ENCODE peak calls at places on chromosomes 5 and 9, in five cellular contexts. R, V, C, Z and G are unnamed samples. For H3K4me1, the result is how much of the 10 kb centered on the place peaks cover.

GRCh38 chr5:135242496-135243193 is 156.4 kb downstream of the MACROH2A1 start:
- DNase-seq in V (no peak), Z (peak), C (no peak), R (no peak), G (no peak)

GRCh38 chr5:120386981-120387380 is 77.1 kb upstream of the PRR16 start:
- DNase-seq in C (no peak), Z (no peak), V (no peak), R (no peak), G (no peak)

GRCh38 chr5:83026930-83027687 is 50.1 kb downstream of the TMEM167A start:
- DNase-seq in Z (peak), V (peak), C (no peak), R (no peak), G (no peak)

GRCh38 chr5:73233461-73234151 is 60.6 kb downstream of the TMEM174 start:
- DNase-seq in Z (peak), R (no peak), C (no peak), V (peak), G (no peak)

GRCh38 chr5:128271071-128271470 is 187.5 kb downstream of the SLC12A2 start:
- DNase-seq in R (no peak), Z (no peak), C (no peak), V (no peak), G (no peak)

GRCh38 chr5:19608434-19608833 is 379.6 kb downstream of the CDH18 start:
- DNase-seq in V (no peak), C (peak), R (peak), Z (peak), G (no peak)

GRCh38 chr5:31470608-31471007 is 61.3 kb downstream of the DROSHA start:
- DNase-seq in V (peak), C (no peak), R (peak), Z (peak), G (peak)

GRCh38 chr9:115042781-115043509 is 75.0 kb downstream of the TNC start:
- DNase-seq in Z (no peak), R (no peak), V (no peak), C (no peak), G (peak)

GRCh38 chr5:80686757-80687156 is 32.0 kb upstream of the DHFR start:
- DNase-seq in Z (peak), V (peak), C (peak), R (peak), G (peak)

GRCh38 chr9:127309715-127310114 is 45.1 kb downstream of the GARNL3 start:
- DNase-seq in R (no peak), V (no peak), C (no peak), Z (no peak), G (no peak)
- H3K27ac ChIP-seq in R (no peak), V (no peak), C (no peak), Z (no peak), G (no peak)

GRCh38 chr5:162550236-162550635 is 482.7 kb downstream of the GABRG2 start:
- DNase-seq in R (no peak), Z (no peak), C (no peak), V (no peak), G (no peak)
- H3K4me1 ChIP-seq in R (under half), Z (under half), C (under half), V (under half), G (under half)

GRCh38 chr5:56155085-56155484 is 78.0 kb downstream of the ANKRD55 start:
- DNase-seq in R (no peak), C (no peak), Z (peak), V (no peak), G (peak)
- H3K27ac ChIP-seq in R (no peak), C (peak), Z (no peak), V (no peak), G (no peak)

GRCh38 chr5:6717687-6718086 is 4.5 kb downstream of the TENT4A start:
- DNase-seq in V (no peak), R (no peak), C (no peak), Z (no peak), G (no peak)
- H3K4me1 ChIP-seq in V (under half), R (under half), C (under half), Z (under half), G (under half)

GRCh38 chr5:75235711-75236110 is 967 bp downstream of the ANKRD31 start:
- DNase-seq in R (no peak), V (no peak), C (no peak), Z (no peak), G (no peak)

GRCh38 chr5:75239681-75240080 is 3.0 kb upstream of the ANKRD31 start:
- DNase-seq in R (no peak), Z (no peak), V (no peak), C (no peak), G (no peak)

GRCh38 chr5:75234251-75234650 is 2.4 kb downstream of the ANKRD31 start:
- DNase-seq in V (no peak), C (no peak), Z (no peak), R (no peak), G (no peak)

GRCh38 chr5:75242067-75242466 is 5.4 kb upstream of the ANKRD31 start:
- DNase-seq in R (no peak), Z (no peak), C (no peak), V (no peak), G (no peak)

GRCh38 chr5:75236322-75237316 is at the start of gene ANKRD31:
- DNase-seq in V (peak), R (peak), Z (peak), C (peak), G (peak)
- H3K27ac ChIP-seq in V (no peak), R (no peak), Z (peak), C (peak), G (no peak)

GRCh38 chr5:13624283-13625074 is 320.0 kb downstream of the DNAH5 start:
- DNase-seq in R (no peak), V (no peak), C (no peak), Z (no peak), G (no peak)
- H3K4me1 ChIP-seq in R (under half), V (under half), C (under half), Z (under half), G (under half)

GRCh38 chr5:6461793-6462650 is 13.4 kb downstream of the UBE2QL1 start:
- DNase-seq in R (no peak), Z (no peak), C (no peak), V (no peak), G (no peak)

GRCh38 chr5:6466975-6467567 is 18.4 kb downstream of the UBE2QL1 start:
- DNase-seq in C (no peak), Z (no peak), V (no peak), R (no peak), G (no peak)

GRCh38 chr5:6465831-6466790 is 17.5 kb downstream of the UBE2QL1 start:
- DNase-seq in V (no peak), C (no peak), R (no peak), Z (no peak), G (no peak)

GRCh38 chr5:6462671-6463070 is 14.0 kb downstream of the UBE2QL1 start:
- DNase-seq in R (peak), V (no peak), Z (no peak), C (no peak), G (no peak)

DNA sequence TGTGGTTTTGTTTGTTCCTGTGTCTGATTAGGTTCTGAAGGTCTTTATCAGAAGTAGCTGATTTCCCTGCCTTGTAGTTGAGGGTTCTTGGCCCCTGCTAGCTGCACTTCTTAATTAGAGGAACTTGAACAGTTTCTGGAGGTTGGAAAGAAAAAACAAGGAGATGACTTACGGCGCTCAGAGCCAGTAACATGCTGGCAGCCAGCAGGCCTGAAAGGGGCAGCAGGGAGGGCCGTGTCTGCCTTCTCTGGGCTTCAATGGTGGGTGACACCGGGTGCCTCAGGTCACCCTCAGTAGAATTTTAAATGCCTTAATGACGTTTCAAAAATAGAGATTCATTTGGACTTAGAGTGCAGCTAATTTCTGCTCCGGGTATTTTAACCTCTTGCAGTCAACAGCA is 15.8 kb downstream of the UBE2QL1 start:
- DNase-seq in C (no peak), V (no peak), Z (no peak), R (no peak), G (no peak)
- H3K27ac ChIP-seq in C (no peak), V (no peak), Z (no peak), R (no peak), G (no peak)

GRCh38 chr9:71767421-71768321 is 642 bp downstream of the CEMIP2 start:
- DNase-seq in V (peak), Z (peak), C (no peak), R (peak), G (peak)
- H3K4me1 ChIP-seq in V (under half), Z (under half), C (under half), R (half or more), G (under half)